ENCODE peak calls at places on chromosomes 6 and 20, in four cellular contexts. E is WTC11, O is GM12878, X is SK-N-SH. J is an unnamed sample.

GRCh38 chr6:84013354-84013753 is 20.2 kb upstream of the MRAP2 start:
- DNase-seq in O (no peak), X (no peak), E (no peak), J (no peak)

GRCh38 chr6:44087623-44088022 is 39.6 kb downstream of the MRPL14 start:
- DNase-seq in E (no peak), O (no peak), X (no peak), J (no peak)

GRCh38 chr6:38713812-38714211 is 1.3 kb upstream of the DNAH8 start:
- DNase-seq in E (no peak), O (no peak), X (no peak), J (no peak)

GRCh38 chr6:129475477-129476247 is 234.3 kb downstream of the ARHGAP18 start:
- DNase-seq in X (no peak), E (no peak), O (no peak), J (no peak)

GRCh38 chr6:31558631-31559500 is 11.5 kb downstream of the NFKBIL1 start:
- DNase-seq in E (no peak), O (peak), X (no peak), J (peak)

GRCh38 chr6:105363100-105363754 is 39.7 kb downstream of the PREP start:
- DNase-seq in X (peak), O (no peak), E (no peak), J (no peak)

GRCh38 chr20:59082981-59083380 is 40.4 kb upstream of the PRELID3B start:
- DNase-seq in O (no peak), X (no peak), E (no peak), J (no peak)

GRCh38 chr20:1341561-1342265 is 12.8 kb upstream of the SDCBP2 start:
- DNase-seq in X (no peak), E (no peak), O (no peak), J (no peak)

GRCh38 chr20:51423810-51424209 is 118.7 kb downstream of the NFATC2 start:
- DNase-seq in X (no peak), E (peak), O (no peak), J (no peak)

GRCh38 chr6:33628401-33628964 is 7.4 kb downstream of the ITPR3 start:
- DNase-seq in X (no peak), E (no peak), O (no peak), J (no peak)

GRCh38 chr6:167151648-167152047 is 6.1 kb downstream of the GPR31 start:
- DNase-seq in X (no peak), O (no peak), E (no peak), J (no peak)

GRCh38 chr6:161186173-161186769 is 87.6 kb downstream of the AGPAT4 start:
- DNase-seq in E (no peak), O (no peak), X (no peak), J (no peak)

GRCh38 chr6:87698618-87699017 is 3.4 kb downstream of the AKIRIN2 start:
- DNase-seq in O (no peak), E (no peak), X (no peak), J (no peak)

GRCh38 chr6:108361312-108361932 is 66.6 kb downstream of the AFG1L start:
- DNase-seq in E (no peak), X (no peak), O (no peak), J (peak)

GRCh38 chr6:28772480-28773381 is 151.1 kb downstream of the TRIM27 start:
- DNase-seq in X (no peak), O (no peak), E (no peak), J (peak)

GRCh38 chr6:34671362-34671761 is 25.2 kb downstream of the ILRUN start:
- DNase-seq in E (no peak), X (no peak), O (no peak), J (no peak)

GRCh38 chr6:27176096-27176495 is 71.4 kb upstream of the PRSS16 start:
- DNase-seq in X (peak), O (no peak), E (no peak), J (no peak)

GRCh38 chr20:49510562-49511117 is 28.2 kb upstream of the KCNB1 start:
- DNase-seq in E (no peak), O (no peak), X (no peak), J (no peak)

GRCh38 chr6:75094614-75095321 is 111.1 kb downstream of the COL12A1 start:
- DNase-seq in E (no peak), O (no peak), X (no peak), J (no peak)

GRCh38 chr6:1736346-1737105 is 126.8 kb downstream of the FOXC1 start:
- DNase-seq in O (no peak), E (no peak), X (no peak), J (no peak)
- TF ChIP-seq USF1 in O (no peak), E (no peak), X (no peak), J (no peak)

DNA sequence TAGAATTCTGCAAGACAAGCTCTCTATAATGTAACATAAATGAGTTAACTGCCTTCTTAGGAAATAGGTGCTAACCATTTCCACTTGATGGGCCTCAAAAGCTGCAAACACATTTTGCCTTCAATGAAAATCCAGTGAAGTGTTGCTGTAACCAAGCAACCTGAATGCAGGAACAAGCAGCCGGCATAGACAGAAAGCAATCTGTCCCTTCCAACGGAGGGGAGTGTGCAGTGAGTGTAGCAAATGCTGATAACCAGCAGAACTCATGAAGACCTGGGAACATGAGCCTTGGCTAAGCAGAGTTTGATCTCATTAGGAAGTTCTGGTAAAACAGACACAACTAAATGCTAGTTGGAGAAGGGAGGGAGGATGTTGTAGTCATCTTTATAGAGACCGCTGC is 697.8 kb downstream of the KIF16B start:
- DNase-seq in X (no peak), E (no peak), O (no peak), J (no peak)
- TF ChIP-seq USF1 in X (no peak), E (no peak), O (no peak), J (no peak)

GRCh38 chr6:125509477-125509876 is 207.7 kb upstream of the HDDC2 start:
- DNase-seq in X (no peak), E (no peak), O (no peak), J (no peak)

GRCh38 chr6:125511809-125512341 is 210.1 kb upstream of the HDDC2 start:
- DNase-seq in X (no peak), E (no peak), O (no peak), J (no peak)

GRCh38 chr6:125510405-125510804 is 208.6 kb upstream of the HDDC2 start:
- DNase-seq in E (no peak), X (no peak), O (no peak), J (no peak)

GRCh38 chr6:125508793-125509192 is 207.0 kb upstream of the HDDC2 start:
- DNase-seq in E (no peak), O (no peak), X (no peak), J (no peak)

GRCh38 chr6:125507987-125508655 is 206.4 kb upstream of the HDDC2 start:
- DNase-seq in X (no peak), O (no peak), E (no peak), J (no peak)
- TF ChIP-seq USF1 in X (no peak), O (no peak), E (no peak), J (no peak)

GRCh38 chr20:10113746-10114145 is 79.0 kb downstream of the ANKEF1 start:
- DNase-seq in O (no peak), X (no peak), E (no peak), J (no peak)
- TF ChIP-seq USF1 in O (no peak), X (no peak), E (no peak), J (no peak)

GRCh38 chr6:69792292-69792691 is 4.5 kb downstream of the LMBRD1 start:
- DNase-seq in X (no peak), O (no peak), E (no peak), J (no peak)

GRCh38 chr6:69796627-69797390 is at the start of gene LMBRD1:
- DNase-seq in E (peak), X (peak), O (peak), J (peak)

GRCh38 chr6:69801225-69801624 is 4.4 kb upstream of the LMBRD1 start:
- DNase-seq in E (no peak), O (no peak), X (no peak), J (no peak)

GRCh38 chr6:69795469-69796080 is 1.2 kb downstream of the LMBRD1 start:
- DNase-seq in E (no peak), X (peak), O (no peak), J (peak)

DNA sequence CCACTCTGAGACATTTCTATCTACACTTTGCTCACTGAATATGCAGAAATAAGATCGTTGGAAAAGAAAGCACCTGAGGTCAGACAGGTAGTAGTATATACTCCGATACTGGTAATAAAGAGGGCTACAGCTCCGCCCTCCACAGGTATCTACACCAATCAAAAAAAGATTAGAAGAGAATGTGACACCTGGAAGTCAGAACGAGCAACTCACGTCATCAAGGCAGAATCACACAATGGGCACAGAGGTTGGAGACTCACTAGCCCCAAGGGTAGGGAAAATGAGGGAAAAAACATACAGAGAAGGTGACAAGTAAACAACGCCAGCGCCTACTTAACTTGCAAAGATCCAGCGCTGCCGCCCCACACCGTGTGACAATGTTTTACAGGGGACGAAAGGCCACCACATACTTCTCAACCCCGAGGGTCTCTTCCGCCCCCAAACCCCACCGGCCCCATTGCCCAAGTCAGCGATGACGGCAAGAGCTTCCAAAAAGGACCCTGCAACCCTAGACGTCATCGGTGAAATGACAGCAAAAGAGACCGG is 656 bp downstream of the LMBRD1 start:
- DNase-seq in O (no peak), X (no peak), E (peak), J (no peak)
- TF ChIP-seq USF1 in O (no peak), X (no peak), E (no peak), J (no peak)

GRCh38 chr6:158492881-158493280 is 67.0 kb upstream of the TMEM181 start:
- DNase-seq in E (no peak), X (no peak), O (no peak), J (no peak)
- TF ChIP-seq USF1 in E (no peak), X (no peak), O (no peak), J (no peak)

GRCh38 chr6:3296537-3297453 is 38.0 kb downstream of the PSMG4 start:
- DNase-seq in E (no peak), X (no peak), O (no peak), J (no peak)
- TF ChIP-seq USF1 in E (no peak), X (no peak), O (no peak), J (peak)

GRCh38 chr6:116111552-116112528 is 11.2 kb downstream of the NT5DC1 start:
- DNase-seq in E (peak), O (no peak), X (peak), J (peak)
- TF ChIP-seq USF1 in E (no peak), O (no peak), X (no peak), J (no peak)

J was measured in K562.